ENCODE peak calls at places on chromosomes 12 and 14, in six cellular contexts. One of them, this sample, is unnamed.

GRCh38 chr12:124130717-124131670 is 158.0 kb downstream of the ZNF664 start:
- DNase-seq in K562: no peak
- DNase-seq in GM12891: no peak
- DNase-seq in H1: peak; percentile 62
- DNase-seq in HepG2: peak; percentile 89
- DNase-seq in GM12878: peak; percentile 67
- DNase-seq in this sample: no peak

GRCh38 chr14:52267501-52268190 is at the start of gene PTGDR:
- DNase-seq in K562: no peak
- DNase-seq in GM12891: no peak
- DNase-seq in H1: no peak
- DNase-seq in HepG2: no peak
- DNase-seq in GM12878: no peak
- DNase-seq in this sample: no peak

GRCh38 chr14:50303744-50304471 is 8.1 kb downstream of the L2HGDH start:
- DNase-seq in K562: no peak
- DNase-seq in GM12891: no peak
- DNase-seq in H1: no peak
- DNase-seq in HepG2: peak; percentile 93
- DNase-seq in GM12878: no peak
- DNase-seq in this sample: no peak

GRCh38 chr14:81474156-81474492 is 59.5 kb downstream of the SEL1L start:
- DNase-seq in K562: no peak
- DNase-seq in GM12891: no peak
- DNase-seq in H1: no peak
- DNase-seq in HepG2: no peak
- DNase-seq in GM12878: peak; percentile 71
- DNase-seq in this sample: no peak

GRCh38 chr12:6193853-6194815 is 6.1 kb upstream of the CD9 start:
- DNase-seq in K562: no peak
- DNase-seq in GM12891: no peak
- DNase-seq in H1: no peak
- DNase-seq in HepG2: no peak
- DNase-seq in GM12878: no peak
- DNase-seq in this sample: no peak

GRCh38 chr14:72704507-72704906 is 189.4 kb downstream of the DPF3 start:
- DNase-seq in K562: no peak
- DNase-seq in GM12891: no peak
- DNase-seq in H1: no peak
- DNase-seq in HepG2: no peak
- DNase-seq in GM12878: no peak
- DNase-seq in this sample: no peak

GRCh38 chr14:71933026-71933587 is 878 bp downstream of the RGS6 start:
- DNase-seq in K562: no peak
- DNase-seq in GM12891: no peak
- DNase-seq in H1: no peak
- DNase-seq in HepG2: no peak
- DNase-seq in GM12878: no peak
- DNase-seq in this sample: no peak

GRCh38 chr12:94149781-94150482 is 1.6 kb downstream of the PLXNC1 start:
- DNase-seq in K562: no peak
- DNase-seq in GM12891: no peak
- DNase-seq in H1: no peak
- DNase-seq in HepG2: no peak
- DNase-seq in GM12878: no peak
- DNase-seq in this sample: peak; percentile 37

GRCh38 chr14:25765909-25766308 is 716.0 kb upstream of the STXBP6 start:
- DNase-seq in K562: no peak
- DNase-seq in GM12891: no peak
- DNase-seq in H1: no peak
- DNase-seq in HepG2: no peak
- DNase-seq in GM12878: no peak
- DNase-seq in this sample: no peak

GRCh38 chr14:103293465-103293864 is 40.6 kb upstream of the EIF5 start:
- DNase-seq in K562: no peak
- DNase-seq in GM12891: no peak
- DNase-seq in H1: no peak
- DNase-seq in HepG2: no peak
- DNase-seq in GM12878: no peak
- DNase-seq in this sample: no peak

GRCh38 chr14:98855926-98856325 is 416.1 kb downstream of the BCL11B start:
- DNase-seq in K562: no peak
- DNase-seq in GM12891: no peak
- DNase-seq in H1: no peak
- DNase-seq in HepG2: no peak
- DNase-seq in GM12878: no peak
- DNase-seq in this sample: no peak
- TF ChIP-seq TAF1 in K562: no peak
- TF ChIP-seq TAF1 in GM12891: no peak
- TF ChIP-seq TAF1 in H1: no peak
- TF ChIP-seq TAF1 in HepG2: no peak
- TF ChIP-seq TAF1 in GM12878: no peak
- TF ChIP-seq TAF1 in this sample: no peak

DNA sequence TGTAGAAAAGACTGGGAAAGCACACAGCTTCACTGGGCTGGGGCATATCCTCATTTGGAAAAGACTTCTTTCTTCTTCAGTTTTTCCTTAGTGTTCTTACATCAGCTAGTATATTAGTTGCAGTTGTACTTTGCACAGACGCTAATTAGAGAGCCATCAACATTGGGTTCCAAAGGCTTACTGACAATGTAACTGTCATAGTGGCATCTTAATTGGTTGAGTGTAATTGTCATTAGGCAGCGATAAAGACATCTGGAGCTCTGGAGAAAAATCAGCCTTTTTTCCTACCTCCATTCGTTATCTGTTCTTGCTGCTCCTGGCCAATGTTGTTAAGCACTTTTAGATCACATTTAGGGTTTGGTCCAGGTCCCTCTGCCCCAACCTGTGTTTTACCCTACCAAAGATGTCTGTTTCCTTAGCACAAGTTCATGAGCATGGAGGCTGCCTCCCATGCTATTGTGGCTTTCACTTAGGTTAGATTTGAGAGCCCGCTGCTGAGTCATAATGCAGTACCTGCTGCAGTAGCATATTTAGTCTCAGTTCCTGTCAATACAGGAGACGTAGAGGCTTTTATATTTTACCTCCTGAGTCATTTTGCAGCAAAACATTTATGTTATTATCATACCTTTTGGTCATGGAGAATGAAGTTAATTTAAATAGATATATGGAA is 49.2 kb downstream of the FBXW8 start:
- DNase-seq in K562: no peak
- DNase-seq in GM12891: peak; percentile 38
- DNase-seq in H1: no peak
- DNase-seq in HepG2: no peak
- DNase-seq in GM12878: peak; percentile 40
- DNase-seq in this sample: peak; percentile 24
- TF ChIP-seq POLR2AphosphoS5 in K562: no peak
- TF ChIP-seq POLR2AphosphoS5 in GM12891: no peak
- TF ChIP-seq POLR2AphosphoS5 in H1: no peak
- TF ChIP-seq POLR2AphosphoS5 in HepG2: no peak
- TF ChIP-seq POLR2AphosphoS5 in GM12878: no peak
- TF ChIP-seq POLR2AphosphoS5 in this sample: no peak

GRCh38 chr14:68793734-68794129 is 865 bp upstream of the ZFP36L1 start:
- DNase-seq in K562: peak; percentile 15
- DNase-seq in GM12891: no peak
- DNase-seq in H1: no peak
- DNase-seq in HepG2: no peak
- DNase-seq in GM12878: no peak
- DNase-seq in this sample: no peak
- TF ChIP-seq POLR2A in K562: no peak
- TF ChIP-seq POLR2A in GM12891: no peak
- TF ChIP-seq POLR2A in H1: no peak
- TF ChIP-seq POLR2A in HepG2: no peak
- TF ChIP-seq POLR2A in GM12878: peak; percentile 72
- TF ChIP-seq POLR2A in this sample: no peak

DNA sequence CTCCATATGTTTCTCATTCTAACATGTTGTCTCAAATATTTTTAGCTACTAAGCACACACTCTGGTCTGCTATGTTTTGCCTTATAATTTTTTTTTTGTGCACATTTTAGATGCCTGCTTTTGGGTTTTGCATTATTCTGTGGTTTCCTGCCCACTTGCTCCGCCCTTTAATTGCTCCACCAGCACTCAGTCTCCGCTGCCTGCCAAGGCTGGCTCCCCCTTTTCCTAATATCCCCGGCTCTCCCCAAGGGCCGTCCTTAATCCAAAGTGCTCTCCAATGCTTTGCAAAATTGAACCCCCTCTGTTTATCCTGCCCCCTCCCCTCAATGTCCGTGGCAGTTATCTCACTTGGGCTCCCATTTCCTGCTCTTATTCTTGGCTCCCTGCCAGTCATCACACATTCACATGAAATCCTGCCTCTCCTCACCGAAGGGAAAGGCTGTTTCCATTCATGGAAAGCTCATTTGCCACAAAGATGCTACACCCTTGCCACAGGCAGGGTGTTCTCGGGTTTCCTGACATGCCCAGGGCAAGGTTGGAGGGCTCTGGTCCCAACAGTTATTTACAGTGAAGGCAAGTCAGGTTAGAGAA is 79.5 kb downstream of the C12orf75 start:
- DNase-seq in K562: no peak
- DNase-seq in GM12891: no peak
- DNase-seq in H1: no peak
- DNase-seq in HepG2: no peak
- DNase-seq in GM12878: no peak
- DNase-seq in this sample: no peak
- TF ChIP-seq TAF1 in K562: no peak
- TF ChIP-seq TAF1 in GM12891: no peak
- TF ChIP-seq TAF1 in H1: no peak
- TF ChIP-seq TAF1 in HepG2: no peak
- TF ChIP-seq TAF1 in GM12878: no peak
- TF ChIP-seq TAF1 in this sample: no peak

GRCh38 chr12:639988-640387 is 23.3 kb downstream of the NINJ2 start:
- DNase-seq in K562: no peak
- DNase-seq in GM12891: no peak
- DNase-seq in H1: no peak
- DNase-seq in HepG2: no peak
- DNase-seq in GM12878: no peak
- DNase-seq in this sample: no peak
- TF ChIP-seq POLR2AphosphoS5 in K562: no peak
- TF ChIP-seq POLR2AphosphoS5 in GM12891: no peak
- TF ChIP-seq POLR2AphosphoS5 in H1: no peak
- TF ChIP-seq POLR2AphosphoS5 in HepG2: no peak
- TF ChIP-seq POLR2AphosphoS5 in GM12878: no peak
- TF ChIP-seq POLR2AphosphoS5 in this sample: no peak

GRCh38 chr12:112125250-112125999 is at the start of gene TRAFD1:
- DNase-seq in K562: peak; percentile 100
- DNase-seq in GM12891: peak; percentile 97
- DNase-seq in H1: peak; percentile 88
- DNase-seq in HepG2: peak; percentile 94
- DNase-seq in GM12878: peak; percentile 92
- DNase-seq in this sample: peak; percentile 98
- TF ChIP-seq POLR2A in K562: peak; percentile 95
- TF ChIP-seq POLR2A in GM12891: peak; percentile 99
- TF ChIP-seq POLR2A in H1: no peak
- TF ChIP-seq POLR2A in HepG2: peak; percentile 92
- TF ChIP-seq POLR2A in GM12878: peak; percentile 100
- TF ChIP-seq POLR2A in this sample: peak; percentile 99

GRCh38 chr14:74649673-74650072 is 37.6 kb upstream of the LTBP2 start:
- DNase-seq in K562: no peak
- DNase-seq in GM12891: no peak
- DNase-seq in H1: no peak
- DNase-seq in HepG2: no peak
- DNase-seq in GM12878: no peak
- DNase-seq in this sample: no peak
- TF ChIP-seq TAF1 in K562: no peak
- TF ChIP-seq TAF1 in GM12891: no peak
- TF ChIP-seq TAF1 in H1: peak; percentile 23
- TF ChIP-seq TAF1 in HepG2: no peak
- TF ChIP-seq TAF1 in GM12878: no peak
- TF ChIP-seq TAF1 in this sample: no peak

GRCh38 chr14:79111963-79112362 is 941.8 kb downstream of the NRXN3 start:
- DNase-seq in K562: no peak
- DNase-seq in GM12891: no peak
- DNase-seq in H1: no peak
- DNase-seq in HepG2: no peak
- DNase-seq in GM12878: no peak
- DNase-seq in this sample: no peak
- TF ChIP-seq POLR2AphosphoS5 in K562: no peak
- TF ChIP-seq POLR2AphosphoS5 in GM12891: no peak
- TF ChIP-seq POLR2AphosphoS5 in H1: no peak
- TF ChIP-seq POLR2AphosphoS5 in HepG2: no peak
- TF ChIP-seq POLR2AphosphoS5 in GM12878: no peak
- TF ChIP-seq POLR2AphosphoS5 in this sample: no peak